ENCODE peak calls at places on chromosomes 5 and 9, in seven cellular contexts. O is right lobe of liver, Q is A549, J is endothelial cell of umbilical vein, M is heart left ventricle, H is vagina, Y is testis. C is an unnamed sample.

GRCh38 chr5:137880313-137880712 is 8.9 kb upstream of the PKD2L2 start:
- DNase-seq in O (no peak), Q (no peak), J (no peak), M (no peak), H (no peak), Y (no peak), C (no peak)

GRCh38 chr5:174559141-174559540 is 165.2 kb upstream of the MSX2 start:
- DNase-seq in O (no peak), Q (no peak), J (no peak), M (no peak), H (peak; percentile 4), Y (no peak), C (no peak)

GRCh38 chr5:74409166-74409706 is 231.3 kb downstream of the ENC1 start:
- DNase-seq in O (no peak), Q (no peak), J (no peak), M (no peak), H (no peak), Y (no peak), C (no peak)

GRCh38 chr9:81416476-81417298 is 272.7 kb downstream of the TLE1 start:
- DNase-seq in O (no peak), Q (no peak), J (no peak), M (no peak), H (no peak), Y (no peak), C (no peak)

GRCh38 chr9:23587433-23587832 is 238.6 kb downstream of the ELAVL2 start:
- DNase-seq in O (peak; percentile 45), Q (no peak), J (no peak), M (peak; percentile 86), H (no peak), Y (peak; percentile 86), C (no peak)

GRCh38 chr9:89731262-89731980 is 126.6 kb downstream of the GADD45G start:
- DNase-seq in O (no peak), Q (no peak), J (no peak), M (no peak), H (no peak), Y (no peak), C (no peak)

GRCh38 chr5:172412724-172413260 is 41.5 kb downstream of the SH3PXD2B start:
- DNase-seq in O (peak; percentile 59), Q (no peak), J (peak; percentile 71), M (peak; percentile 87), H (no peak), Y (peak; percentile 87), C (no peak)

GRCh38 chr5:152462021-152462721 is 57.1 kb upstream of the NMUR2 start:
- DNase-seq in O (no peak), Q (peak; percentile 4), J (no peak), M (no peak), H (no peak), Y (no peak), C (no peak)

GRCh38 chr5:72138943-72139467 is 31.7 kb downstream of the MAP1B start:
- DNase-seq in O (no peak), Q (no peak), J (no peak), M (no peak), H (no peak), Y (peak; percentile 47), C (peak; percentile 11)

GRCh38 chr9:120390637-120391190 is 189.3 kb downstream of the CDK5RAP2 start:
- DNase-seq in O (peak; percentile 74), Q (no peak), J (no peak), M (no peak), H (no peak), Y (no peak), C (no peak)

GRCh38 chr5:124628721-124629596 is 117.5 kb downstream of the ZNF608 start:
- DNase-seq in O (no peak), Q (peak; percentile 95), J (no peak), M (no peak), H (no peak), Y (no peak), C (peak; percentile 88)

GRCh38 chr9:123063896-123064295 is 30.4 kb downstream of the GPR21 start:
- DNase-seq in O (no peak), Q (no peak), J (no peak), M (no peak), H (no peak), Y (no peak), C (no peak)

GRCh38 chr9:76662476-76663281 is 101.6 kb upstream of the PCA3 start:
- DNase-seq in O (no peak), Q (no peak), J (peak; percentile 74), M (no peak), H (no peak), Y (no peak), C (no peak)

DNA sequence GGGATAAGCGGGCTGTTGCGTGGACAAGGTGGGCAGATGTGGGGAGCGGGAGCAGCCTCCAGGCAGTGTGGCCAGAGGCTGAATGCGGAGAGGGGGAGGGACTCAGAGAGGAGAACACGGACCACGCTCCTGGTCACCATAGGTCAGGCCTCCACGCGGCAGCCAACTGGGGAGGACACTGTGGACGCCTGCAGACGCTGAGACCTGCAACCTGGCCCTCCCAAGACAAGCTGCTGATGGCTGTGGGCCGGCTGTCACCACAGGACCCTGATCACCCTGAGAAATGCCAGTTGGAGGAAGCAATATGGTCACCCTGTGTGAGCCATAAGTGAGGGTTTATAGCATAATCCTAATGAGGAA is 16.8 kb downstream of the LPCAT1 start:
- DNase-seq in O (no peak), Q (no peak), J (no peak), M (no peak), H (no peak), Y (no peak), C (no peak)
- TF ChIP-seq POLR2A in O (no peak), Q (no peak), J (no peak), M (no peak), H (no peak), Y (no peak), C (no peak)

GRCh38 chr5:149432861-149433462 is 53.9 kb upstream of the IL17B start:
- DNase-seq in O (no peak), Q (no peak), J (no peak), M (no peak), H (no peak), Y (no peak), C (no peak)
- TF ChIP-seq POLR2A in O (no peak), Q (no peak), J (no peak), M (no peak), H (no peak), Y (no peak), C (no peak)

GRCh38 chr5:177310757-177311173 is 933 bp downstream of the MXD3 start:
- DNase-seq in O (no peak), Q (no peak), J (peak; percentile 71), M (peak; percentile 38), H (no peak), Y (no peak), C (no peak)

GRCh38 chr5:177310332-177310731 is 1.4 kb downstream of the MXD3 start:
- DNase-seq in O (no peak), Q (no peak), J (no peak), M (peak; percentile 25), H (no peak), Y (no peak), C (no peak)

GRCh38 chr5:177311361-177311722 is 356 bp downstream of the MXD3 start:
- DNase-seq in O (no peak), Q (no peak), J (no peak), M (no peak), H (no peak), Y (no peak), C (no peak)

GRCh38 chr5:177312649-177313181 is 1.0 kb upstream of the MXD3 start:
- DNase-seq in O (peak; percentile 51), Q (no peak), J (no peak), M (no peak), H (no peak), Y (no peak), C (peak; percentile 34)

DNA sequence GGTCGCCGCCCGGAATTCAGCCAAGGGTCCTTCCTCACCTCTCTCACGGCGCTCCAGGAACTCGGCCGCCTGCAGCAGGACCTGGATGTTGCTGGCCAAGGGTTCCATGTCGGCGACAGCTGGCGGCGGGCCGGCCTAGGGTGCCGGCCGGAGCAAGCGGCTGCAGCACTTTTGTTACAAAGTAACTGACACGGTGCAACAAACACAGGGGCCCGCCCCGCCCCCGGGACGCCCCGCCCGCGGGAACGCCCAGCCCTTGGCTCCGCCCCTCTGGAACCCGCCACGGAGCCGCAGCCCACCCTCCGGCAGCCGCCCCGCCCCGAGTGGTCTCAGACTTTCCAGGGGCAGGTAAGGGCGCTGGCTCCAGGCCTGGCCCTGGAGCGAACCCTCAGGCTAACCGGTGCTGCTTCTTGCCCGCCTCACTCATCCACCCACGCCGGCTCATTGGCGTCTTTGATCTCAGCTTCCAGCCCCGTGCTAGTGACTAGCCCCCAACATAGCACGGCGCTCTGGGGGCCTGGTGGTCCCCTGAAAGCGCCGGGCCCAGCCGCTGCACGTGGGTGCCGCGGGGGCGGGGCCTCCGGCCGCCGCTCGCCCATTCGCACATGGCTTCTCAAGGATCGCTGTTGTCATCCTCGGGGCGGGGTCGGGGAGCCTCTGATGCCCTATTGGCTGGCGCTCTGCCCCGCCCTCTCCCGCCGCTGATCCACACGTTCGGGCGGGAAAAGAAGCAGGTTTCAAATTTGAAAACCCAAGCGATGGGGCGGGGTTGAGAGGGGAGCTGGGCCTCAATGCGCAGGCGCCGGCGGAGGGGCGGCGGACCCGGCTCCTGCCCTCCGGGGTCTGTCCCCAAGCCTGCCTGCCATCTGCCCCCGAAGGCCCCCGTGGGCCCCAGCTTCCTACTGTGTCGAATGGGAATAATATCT is at the start of gene MXD3:
- DNase-seq in O (peak; percentile 97), Q (peak; percentile 90), J (peak; percentile 92), M (peak; percentile 97), H (no peak), Y (peak; percentile 99), C (peak; percentile 91)
- TF ChIP-seq POLR2A in O (no peak), Q (peak; percentile 22), J (peak; percentile 63), M (no peak), H (no peak), Y (no peak), C (peak; percentile 45)

GRCh38 chr9:121989010-121989409 is 104.1 kb downstream of the TTLL11 start:
- DNase-seq in O (no peak), Q (no peak), J (peak; percentile 25), M (no peak), H (no peak), Y (peak; percentile 61), C (no peak)

GRCh38 chr9:121984726-121985402 is 108.2 kb downstream of the TTLL11 start:
- DNase-seq in O (no peak), Q (no peak), J (peak; percentile 30), M (no peak), H (no peak), Y (no peak), C (peak; percentile 59)

GRCh38 chr9:121987312-121987711 is 105.8 kb downstream of the TTLL11 start:
- DNase-seq in O (no peak), Q (no peak), J (no peak), M (no peak), H (no peak), Y (peak; percentile 24), C (no peak)

GRCh38 chr9:121981118-121981883 is 111.8 kb downstream of the TTLL11 start:
- DNase-seq in O (no peak), Q (no peak), J (no peak), M (no peak), H (no peak), Y (no peak), C (no peak)

DNA sequence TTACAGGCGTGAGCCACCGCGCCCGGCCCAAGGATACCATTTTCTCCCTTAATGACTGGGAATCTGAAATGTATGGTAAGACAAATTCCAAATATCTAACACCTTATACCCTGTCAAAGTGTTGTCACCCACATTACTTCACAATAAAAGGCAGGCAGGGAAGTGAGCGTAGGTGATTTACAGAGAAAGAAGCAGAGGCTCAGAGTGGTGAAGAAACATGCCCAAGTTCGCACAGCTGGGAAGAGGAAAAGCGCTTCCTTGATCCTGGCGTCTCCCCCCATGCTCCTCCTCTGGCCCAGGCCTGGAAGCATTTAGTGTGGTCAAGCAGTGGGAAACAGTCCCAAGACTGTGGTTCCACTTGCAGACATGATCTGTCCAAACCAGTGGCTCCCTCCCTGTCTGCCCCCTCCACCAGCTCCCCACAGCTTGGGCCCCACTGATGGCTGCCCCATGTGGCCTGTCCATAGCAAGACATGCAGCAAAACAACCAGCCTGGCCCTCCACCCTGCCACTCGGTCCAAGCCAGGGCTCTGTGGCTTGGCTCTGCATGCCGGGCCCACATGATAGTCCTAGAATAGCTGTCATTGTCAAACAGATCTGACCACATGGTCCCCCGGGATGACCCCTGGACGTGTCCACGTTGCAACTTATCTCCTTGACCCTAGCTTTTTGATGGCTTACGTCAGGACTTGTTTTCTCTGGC is 107.2 kb downstream of the TTLL11 start:
- DNase-seq in O (no peak), Q (no peak), J (no peak), M (peak; percentile 70), H (no peak), Y (no peak), C (no peak)
- TF ChIP-seq POLR2A in O (no peak), Q (no peak), J (no peak), M (no peak), H (no peak), Y (no peak), C (no peak)

C was measured in H54.